ENCODE peak calls at places on chromosomes 1 and 21, in six cellular contexts. One of them, this sample, is unnamed.

GRCh38 chr1:19505694-19506457 is 20.5 kb upstream of the CAPZB start:
- DNase-seq in adrenal gland: peak
- DNase-seq in Karpas-422: peak
- DNase-seq in brain microvascular endothelial cell: no peak
- DNase-seq in psoas muscle: no peak
- DNase-seq in left ventricle myocardium inferior: peak
- DNase-seq in this sample: no peak

GRCh38 chr1:16055613-16056520 is 12.3 kb downstream of the CLCNKB start:
- DNase-seq in adrenal gland: peak
- DNase-seq in Karpas-422: peak
- DNase-seq in brain microvascular endothelial cell: peak
- DNase-seq in psoas muscle: peak
- DNase-seq in left ventricle myocardium inferior: peak
- DNase-seq in this sample: peak

GRCh38 chr1:26938659-26939025 is 17.1 kb downstream of the NUDC start:
- DNase-seq in adrenal gland: no peak
- DNase-seq in Karpas-422: no peak
- DNase-seq in brain microvascular endothelial cell: no peak
- DNase-seq in psoas muscle: no peak
- DNase-seq in left ventricle myocardium inferior: no peak
- DNase-seq in this sample: no peak

GRCh38 chr1:214386747-214387146 is 105.8 kb downstream of the SMYD2 start:
- DNase-seq in adrenal gland: peak
- DNase-seq in Karpas-422: no peak
- DNase-seq in brain microvascular endothelial cell: peak
- DNase-seq in psoas muscle: peak
- DNase-seq in left ventricle myocardium inferior: no peak
- DNase-seq in this sample: no peak

GRCh38 chr1:154856049-154856448 is 14.0 kb downstream of the KCNN3 start:
- DNase-seq in adrenal gland: no peak
- DNase-seq in Karpas-422: no peak
- DNase-seq in brain microvascular endothelial cell: no peak
- DNase-seq in psoas muscle: peak
- DNase-seq in left ventricle myocardium inferior: no peak
- DNase-seq in this sample: no peak

GRCh38 chr1:97192872-97193572 is 471.4 kb downstream of the PTBP2 start:
- DNase-seq in adrenal gland: peak
- DNase-seq in Karpas-422: no peak
- DNase-seq in brain microvascular endothelial cell: peak
- DNase-seq in psoas muscle: no peak
- DNase-seq in left ventricle myocardium inferior: no peak
- DNase-seq in this sample: no peak

GRCh38 chr1:24754229-24754628 is 9.0 kb downstream of the CLIC4 start:
- DNase-seq in adrenal gland: no peak
- DNase-seq in Karpas-422: no peak
- DNase-seq in brain microvascular endothelial cell: peak
- DNase-seq in psoas muscle: no peak
- DNase-seq in left ventricle myocardium inferior: no peak
- DNase-seq in this sample: no peak

GRCh38 chr1:228216371-228217320 is 8.8 kb downstream of the OBSCN start:
- DNase-seq in adrenal gland: no peak
- DNase-seq in Karpas-422: no peak
- DNase-seq in brain microvascular endothelial cell: no peak
- DNase-seq in psoas muscle: peak
- DNase-seq in left ventricle myocardium inferior: no peak
- DNase-seq in this sample: no peak

GRCh38 chr1:29640428-29640785 is 404.1 kb downstream of the PTPRU start:
- DNase-seq in adrenal gland: no peak
- DNase-seq in Karpas-422: no peak
- DNase-seq in brain microvascular endothelial cell: no peak
- DNase-seq in psoas muscle: no peak
- DNase-seq in left ventricle myocardium inferior: no peak
- DNase-seq in this sample: peak

GRCh38 chr1:73176902-73177301 is 894.6 kb upstream of the NEGR1 start:
- DNase-seq in adrenal gland: no peak
- DNase-seq in Karpas-422: no peak
- DNase-seq in brain microvascular endothelial cell: no peak
- DNase-seq in psoas muscle: no peak
- DNase-seq in left ventricle myocardium inferior: no peak
- DNase-seq in this sample: no peak

GRCh38 chr1:220300442-220301121 is 28.3 kb upstream of the RAB3GAP2 start:
- DNase-seq in adrenal gland: peak
- DNase-seq in Karpas-422: no peak
- DNase-seq in brain microvascular endothelial cell: peak
- DNase-seq in psoas muscle: peak
- DNase-seq in left ventricle myocardium inferior: peak
- DNase-seq in this sample: peak

GRCh38 chr1:196302981-196303380 is 305.3 kb downstream of the KCNT2 start:
- DNase-seq in adrenal gland: no peak
- DNase-seq in Karpas-422: no peak
- DNase-seq in brain microvascular endothelial cell: no peak
- DNase-seq in psoas muscle: no peak
- DNase-seq in left ventricle myocardium inferior: no peak
- DNase-seq in this sample: no peak

GRCh38 chr1:167904641-167905040 is 9.3 kb downstream of the ADCY10 start:
- DNase-seq in adrenal gland: no peak
- DNase-seq in Karpas-422: no peak
- DNase-seq in brain microvascular endothelial cell: peak
- DNase-seq in psoas muscle: no peak
- DNase-seq in left ventricle myocardium inferior: no peak
- DNase-seq in this sample: no peak

GRCh38 chr1:92945748-92946270 is 15.5 kb downstream of the DIPK1A start:
- DNase-seq in adrenal gland: no peak
- DNase-seq in Karpas-422: no peak
- DNase-seq in brain microvascular endothelial cell: no peak
- DNase-seq in psoas muscle: no peak
- DNase-seq in left ventricle myocardium inferior: no peak
- DNase-seq in this sample: no peak

GRCh38 chr1:43049487-43049886 is 90.8 kb upstream of the SLC2A1 start:
- DNase-seq in adrenal gland: no peak
- DNase-seq in Karpas-422: no peak
- DNase-seq in brain microvascular endothelial cell: no peak
- DNase-seq in psoas muscle: no peak
- DNase-seq in left ventricle myocardium inferior: no peak
- DNase-seq in this sample: no peak

GRCh38 chr1:228739826-228740225 is 4.5 kb downstream of the RHOU start:
- DNase-seq in adrenal gland: no peak
- DNase-seq in Karpas-422: no peak
- DNase-seq in brain microvascular endothelial cell: no peak
- DNase-seq in psoas muscle: no peak
- DNase-seq in left ventricle myocardium inferior: no peak
- DNase-seq in this sample: no peak

GRCh38 chr1:182684128-182684828 is at the start of gene RGS8:
- DNase-seq in adrenal gland: peak
- DNase-seq in Karpas-422: no peak
- DNase-seq in brain microvascular endothelial cell: no peak
- DNase-seq in psoas muscle: no peak
- DNase-seq in left ventricle myocardium inferior: no peak
- DNase-seq in this sample: no peak

GRCh38 chr1:231584117-231584516 is 42.5 kb upstream of the DISC1 start:
- DNase-seq in adrenal gland: no peak
- DNase-seq in Karpas-422: no peak
- DNase-seq in brain microvascular endothelial cell: peak
- DNase-seq in psoas muscle: no peak
- DNase-seq in left ventricle myocardium inferior: no peak
- DNase-seq in this sample: no peak

GRCh38 chr21:28311776-28312175 is 680.9 kb downstream of the LTN1 start:
- DNase-seq in adrenal gland: no peak
- DNase-seq in Karpas-422: no peak
- DNase-seq in brain microvascular endothelial cell: no peak
- DNase-seq in psoas muscle: no peak
- DNase-seq in left ventricle myocardium inferior: no peak
- DNase-seq in this sample: no peak

GRCh38 chr1:180912801-180913616 is at the start of gene KIAA1614:
- DNase-seq in adrenal gland: peak
- DNase-seq in Karpas-422: no peak
- DNase-seq in brain microvascular endothelial cell: no peak
- DNase-seq in psoas muscle: peak
- DNase-seq in left ventricle myocardium inferior: peak
- DNase-seq in this sample: peak

GRCh38 chr1:40314721-40315238 is 2.3 kb downstream of the COL9A2 start:
- DNase-seq in adrenal gland: no peak
- DNase-seq in Karpas-422: peak
- DNase-seq in brain microvascular endothelial cell: no peak
- DNase-seq in psoas muscle: no peak
- DNase-seq in left ventricle myocardium inferior: no peak
- DNase-seq in this sample: no peak

GRCh38 chr1:36465731-36466369 is 1.7 kb upstream of the MRPS15 start:
- DNase-seq in adrenal gland: no peak
- DNase-seq in Karpas-422: no peak
- DNase-seq in brain microvascular endothelial cell: no peak
- DNase-seq in psoas muscle: no peak
- DNase-seq in left ventricle myocardium inferior: no peak
- DNase-seq in this sample: no peak

DNA sequence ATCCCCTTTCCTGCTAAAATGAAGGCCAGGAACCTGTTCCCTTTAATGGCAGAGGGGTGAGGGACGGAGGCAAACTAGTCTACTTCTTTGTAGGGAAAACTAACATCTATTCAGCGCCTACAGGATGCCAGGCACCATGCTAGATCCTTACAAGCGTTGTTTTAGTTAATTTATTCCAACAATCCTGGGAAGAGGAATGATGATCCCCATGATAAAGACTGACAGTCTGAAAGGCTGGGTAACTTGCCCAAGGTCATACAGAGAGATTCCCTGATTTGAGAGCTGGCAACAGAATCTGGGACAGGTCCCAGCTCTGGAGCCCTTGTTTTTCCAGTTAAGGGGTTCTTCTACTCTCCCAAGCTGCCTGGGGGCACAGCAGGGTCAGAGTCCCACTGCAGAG is 662 bp upstream of the E2F2 start:
- DNase-seq in adrenal gland: no peak
- DNase-seq in Karpas-422: no peak
- DNase-seq in brain microvascular endothelial cell: no peak
- DNase-seq in psoas muscle: no peak
- DNase-seq in left ventricle myocardium inferior: no peak
- DNase-seq in this sample: no peak
- H3K4me3 ChIP-seq in adrenal gland: no peak
- H3K4me3 ChIP-seq in Karpas-422: peak
- H3K4me3 ChIP-seq in brain microvascular endothelial cell: no peak
- H3K4me3 ChIP-seq in psoas muscle: peak
- H3K4me3 ChIP-seq in left ventricle myocardium inferior: peak
- H3K4me3 ChIP-seq in this sample: peak

GRCh38 chr1:217261636-217262035 is 369.3 kb downstream of the GPATCH2 start:
- DNase-seq in adrenal gland: no peak
- DNase-seq in Karpas-422: no peak
- DNase-seq in brain microvascular endothelial cell: no peak
- DNase-seq in psoas muscle: no peak
- DNase-seq in left ventricle myocardium inferior: no peak
- DNase-seq in this sample: no peak

GRCh38 chr1:217260676-217261075 is 370.2 kb downstream of the GPATCH2 start:
- DNase-seq in adrenal gland: no peak
- DNase-seq in Karpas-422: no peak
- DNase-seq in brain microvascular endothelial cell: no peak
- DNase-seq in psoas muscle: no peak
- DNase-seq in left ventricle myocardium inferior: no peak
- DNase-seq in this sample: no peak
- H3K27ac ChIP-seq in adrenal gland: no peak
- H3K27ac ChIP-seq in Karpas-422: no peak
- H3K27ac ChIP-seq in brain microvascular endothelial cell: no peak
- H3K27ac ChIP-seq in psoas muscle: no peak
- H3K27ac ChIP-seq in left ventricle myocardium inferior: no peak
- H3K27ac ChIP-seq in this sample: no peak

DNA sequence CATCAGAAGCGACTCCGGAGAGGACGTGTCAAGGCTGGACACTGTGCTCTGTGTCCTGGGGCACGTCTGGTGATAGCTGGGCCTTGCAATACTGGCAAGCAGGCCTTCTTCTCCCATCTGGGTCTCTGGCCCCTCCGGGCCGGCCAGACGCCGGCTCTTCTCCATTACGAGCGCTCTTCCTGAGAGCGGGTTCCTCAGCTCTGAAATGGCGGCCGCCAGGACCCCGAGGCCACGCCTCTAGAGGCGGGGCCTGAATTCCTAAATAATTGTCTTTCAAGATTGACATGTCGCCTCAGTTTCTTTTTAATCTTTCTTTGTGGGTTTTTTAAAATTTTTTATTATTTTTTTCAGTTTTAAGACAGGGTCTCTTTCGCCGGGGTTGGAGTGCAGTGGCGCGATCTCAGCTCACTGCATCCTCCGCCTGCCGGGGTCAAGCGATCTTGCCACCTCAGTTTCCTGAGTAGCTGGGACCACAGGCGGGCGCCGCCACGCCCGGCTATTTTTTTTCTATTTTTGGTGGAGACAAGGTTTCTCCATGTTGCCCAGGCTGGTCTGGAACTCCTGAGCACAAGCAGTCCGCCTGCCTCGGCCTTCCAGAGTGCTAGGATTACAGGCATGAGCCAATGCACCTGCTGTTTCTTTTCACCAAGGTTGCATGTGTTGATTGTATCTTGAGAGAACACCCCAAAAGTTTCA is 9.2 kb downstream of the RNF2 start:
- DNase-seq in adrenal gland: no peak
- DNase-seq in Karpas-422: no peak
- DNase-seq in brain microvascular endothelial cell: no peak
- DNase-seq in psoas muscle: peak
- DNase-seq in left ventricle myocardium inferior: no peak
- DNase-seq in this sample: no peak
- H3K4me3 ChIP-seq in adrenal gland: no peak
- H3K4me3 ChIP-seq in Karpas-422: no peak
- H3K4me3 ChIP-seq in brain microvascular endothelial cell: no peak
- H3K4me3 ChIP-seq in psoas muscle: no peak
- H3K4me3 ChIP-seq in left ventricle myocardium inferior: no peak
- H3K4me3 ChIP-seq in this sample: no peak

DNA sequence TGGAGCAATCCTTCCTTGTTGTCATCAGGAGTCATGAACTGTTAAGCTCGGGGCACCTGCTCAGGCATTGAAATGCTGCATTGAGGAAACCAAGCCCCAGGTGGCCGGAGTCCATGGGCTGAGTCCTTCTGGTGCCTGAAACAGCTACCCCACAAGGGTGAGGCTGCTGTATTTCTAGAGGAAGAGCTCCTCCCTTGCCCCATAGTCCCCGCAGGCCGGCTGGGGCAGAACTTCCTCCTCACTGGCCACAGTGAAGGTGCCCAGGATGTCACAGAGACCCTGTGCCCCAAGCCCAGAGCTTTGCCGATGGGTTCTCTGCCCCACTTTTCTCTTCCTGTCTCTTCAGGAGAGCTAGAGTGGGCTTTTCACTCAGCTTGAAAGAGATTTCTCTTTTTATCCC is 80.8 kb upstream of the GCLM start:
- DNase-seq in adrenal gland: no peak
- DNase-seq in Karpas-422: no peak
- DNase-seq in brain microvascular endothelial cell: no peak
- DNase-seq in psoas muscle: no peak
- DNase-seq in left ventricle myocardium inferior: no peak
- DNase-seq in this sample: no peak
- H3K27ac ChIP-seq in adrenal gland: no peak
- H3K27ac ChIP-seq in Karpas-422: no peak
- H3K27ac ChIP-seq in brain microvascular endothelial cell: no peak
- H3K27ac ChIP-seq in psoas muscle: no peak
- H3K27ac ChIP-seq in left ventricle myocardium inferior: no peak
- H3K27ac ChIP-seq in this sample: no peak

GRCh38 chr1:3732747-3733602 is 19.3 kb upstream of the CCDC27 start:
- DNase-seq in adrenal gland: no peak
- DNase-seq in Karpas-422: no peak
- DNase-seq in brain microvascular endothelial cell: no peak
- DNase-seq in psoas muscle: peak
- DNase-seq in left ventricle myocardium inferior: no peak
- DNase-seq in this sample: no peak
- H3K4me3 ChIP-seq in adrenal gland: no peak
- H3K4me3 ChIP-seq in Karpas-422: no peak
- H3K4me3 ChIP-seq in brain microvascular endothelial cell: no peak
- H3K4me3 ChIP-seq in psoas muscle: no peak
- H3K4me3 ChIP-seq in left ventricle myocardium inferior: no peak
- H3K4me3 ChIP-seq in this sample: no peak

GRCh38 chr1:177789956-177790355 is 179.9 kb downstream of the SEC16B start:
- DNase-seq in adrenal gland: no peak
- DNase-seq in Karpas-422: no peak
- DNase-seq in brain microvascular endothelial cell: no peak
- DNase-seq in psoas muscle: no peak
- DNase-seq in left ventricle myocardium inferior: no peak
- DNase-seq in this sample: no peak
- H3K27ac ChIP-seq in adrenal gland: no peak
- H3K27ac ChIP-seq in Karpas-422: no peak
- H3K27ac ChIP-seq in brain microvascular endothelial cell: no peak
- H3K27ac ChIP-seq in psoas muscle: no peak
- H3K27ac ChIP-seq in left ventricle myocardium inferior: no peak
- H3K27ac ChIP-seq in this sample: no peak

This sample was measured in coronary artery.